ENCODE peak calls at places on chromosome 15, in four cellular contexts. T, K, G and U are unnamed samples.

GRCh38 chr15:69226028-69226355 is 65.6 kb downstream of the GLCE start:
- DNase-seq in T (no peak), K (no peak), G (no peak), U (no peak)

GRCh38 chr15:60155661-60156060 is 151.6 kb downstream of the FOXB1 start:
- DNase-seq in T (no peak), K (peak), G (no peak), U (peak)

GRCh38 chr15:90683876-90684275 is 33.3 kb upstream of the BLM start:
- DNase-seq in T (no peak), K (no peak), G (no peak), U (no peak)

GRCh38 chr15:84616235-84616634 is 15.4 kb downstream of the ZSCAN2 start:
- DNase-seq in T (no peak), K (no peak), G (no peak), U (no peak)

GRCh38 chr15:99955181-99955525 is 221.9 kb upstream of the LYSMD4 start:
- DNase-seq in T (no peak), K (no peak), G (no peak), U (no peak)

GRCh38 chr15:20645956-20646355 is 104.4 kb upstream of the GOLGA6L6 start:
- DNase-seq in T (no peak), K (no peak), G (no peak), U (no peak)

GRCh38 chr15:68203486-68203885 is 1.6 kb downstream of the CALML4 start:
- DNase-seq in T (no peak), K (no peak), G (no peak), U (no peak)

GRCh38 chr15:66730168-66731014 is 28.4 kb downstream of the SMAD6 start:
- DNase-seq in T (no peak), K (peak), G (no peak), U (peak)

GRCh38 chr15:32838338-32838737 is 120.5 kb downstream of the GREM1 start:
- DNase-seq in T (no peak), K (no peak), G (no peak), U (peak)

GRCh38 chr15:96225642-96226259 is 104.7 kb upstream of the NR2F2 start:
- DNase-seq in T (no peak), K (no peak), G (no peak), U (no peak)

GRCh38 chr15:86483936-86484335 is 404.3 kb downstream of the AGBL1 start:
- DNase-seq in T (no peak), K (no peak), G (no peak), U (no peak)

GRCh38 chr15:71813723-71814470 is 3.5 kb downstream of the NR2E3 start:
- DNase-seq in T (no peak), K (no peak), G (no peak), U (no peak)

GRCh38 chr15:62897634-62898033 is 144.9 kb upstream of the TPM1 start:
- DNase-seq in T (no peak), K (no peak), G (no peak), U (no peak)

GRCh38 chr15:31437686-31438085 is 111.1 kb downstream of the KLF13 start:
- DNase-seq in T (no peak), K (no peak), G (no peak), U (no peak)

GRCh38 chr15:63826513-63826912 is 7.2 kb downstream of the HERC1 start:
- DNase-seq in T (no peak), K (peak), G (no peak), U (peak)

GRCh38 chr15:38074029-38074428 is 139.6 kb downstream of the TMCO5A start:
- DNase-seq in T (no peak), K (no peak), G (no peak), U (peak)

GRCh38 chr15:100596792-100597191 is 5.2 kb downstream of the LINS1 start:
- DNase-seq in T (no peak), K (no peak), G (no peak), U (no peak)

GRCh38 chr15:98674336-98674735 is 26.0 kb downstream of the IGF1R start:
- DNase-seq in T (no peak), K (no peak), G (no peak), U (no peak)

GRCh38 chr15:69118089-69118488 is 42.3 kb upstream of the GLCE start:
- DNase-seq in T (no peak), K (no peak), G (no peak), U (no peak)

GRCh38 chr15:85024509-85025336 is 43.1 kb downstream of the PDE8A start:
- DNase-seq in T (no peak), K (peak), G (no peak), U (peak)

GRCh38 chr15:66039117-66039860 is 170.0 kb downstream of the RAB11A start:
- DNase-seq in T (peak), K (no peak), G (no peak), U (no peak)

GRCh38 chr15:41970456-41970855 is 1.9 kb downstream of the EHD4 start:
- DNase-seq in T (no peak), K (no peak), G (no peak), U (no peak)

GRCh38 chr15:64635486-64635815 is 139.9 kb downstream of the RBPMS2 start:
- DNase-seq in T (no peak), K (peak), G (peak), U (peak)

GRCh38 chr15:99568548-99569352 is 3.0 kb downstream of the MEF2A start:
- DNase-seq in T (no peak), K (peak), G (no peak), U (no peak)

GRCh38 chr15:35040339-35041255 is 44.5 kb downstream of the NANOGP8 start:
- DNase-seq in T (no peak), K (no peak), G (no peak), U (peak)

GRCh38 chr15:89141885-89142284 is 53.6 kb downstream of the ABHD2 start:
- DNase-seq in T (no peak), K (peak), G (no peak), U (no peak)

GRCh38 chr15:63349156-63349555 is 32.5 kb downstream of the CA12 start:
- DNase-seq in T (no peak), K (no peak), G (no peak), U (no peak)

GRCh38 chr15:24772256-24772655 is 96.7 kb downstream of the NPAP1 start:
- DNase-seq in T (peak), K (no peak), G (no peak), U (no peak)

GRCh38 chr15:65331811-65332210 is 27.3 kb downstream of the RNU5B-1 start:
- DNase-seq in T (no peak), K (no peak), G (no peak), U (no peak)

GRCh38 chr15:80695911-80696651 is 971 bp downstream of the ABHD17C start:
- DNase-seq in T (no peak), K (no peak), G (no peak), U (peak)

GRCh38 chr15:100893964-100894295 is 14.3 kb downstream of the ALDH1A3 start:
- DNase-seq in T (no peak), K (no peak), G (no peak), U (no peak)

GRCh38 chr15:79960502-79961217 is 10.3 kb downstream of the BCL2A1 start:
- DNase-seq in T (no peak), K (peak), G (no peak), U (peak)

GRCh38 chr15:89494941-89495637 is 1.3 kb downstream of the RHCG start:
- DNase-seq in T (peak), K (no peak), G (peak), U (no peak)

GRCh38 chr15:78506971-78507830 is at the start of gene HYKK:
- DNase-seq in T (peak), K (peak), G (peak), U (peak)
- H3K9ac ChIP-seq in T (peak), K (peak), G (peak), U (peak)

DNA sequence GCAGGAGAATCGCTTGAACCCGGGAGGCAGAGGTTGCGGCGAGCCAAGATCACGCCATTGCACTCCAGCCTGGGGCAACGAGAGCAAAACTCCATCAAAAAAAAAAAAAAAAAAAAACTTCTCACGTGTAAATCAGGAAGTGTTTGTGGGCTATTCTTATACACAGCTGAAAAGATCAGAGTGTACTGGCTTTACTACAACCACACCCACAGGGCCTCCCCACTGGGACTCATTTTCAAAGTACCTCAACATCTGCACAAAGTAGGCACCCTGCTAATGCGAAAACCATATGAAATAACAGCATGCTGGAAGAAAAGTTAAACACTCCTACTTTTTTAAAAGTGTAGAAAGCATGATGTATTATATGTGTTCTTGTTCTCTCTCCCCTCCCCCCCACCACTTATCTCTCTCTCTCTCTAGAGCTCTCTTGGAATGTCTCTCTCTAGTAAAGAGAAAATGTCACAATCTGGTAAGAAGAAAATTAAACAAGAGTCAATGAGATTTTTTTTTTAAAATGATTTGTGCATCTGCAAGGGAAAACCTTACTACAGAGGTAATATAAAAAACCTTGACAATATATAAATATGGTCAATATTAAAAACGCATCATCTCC is 11.1 kb downstream of the UACA start:
- DNase-seq in T (no peak), K (no peak), G (no peak), U (peak)
- H2BK120ac ChIP-seq in T (no peak), K (no peak), G (no peak), U (no peak)

DNA sequence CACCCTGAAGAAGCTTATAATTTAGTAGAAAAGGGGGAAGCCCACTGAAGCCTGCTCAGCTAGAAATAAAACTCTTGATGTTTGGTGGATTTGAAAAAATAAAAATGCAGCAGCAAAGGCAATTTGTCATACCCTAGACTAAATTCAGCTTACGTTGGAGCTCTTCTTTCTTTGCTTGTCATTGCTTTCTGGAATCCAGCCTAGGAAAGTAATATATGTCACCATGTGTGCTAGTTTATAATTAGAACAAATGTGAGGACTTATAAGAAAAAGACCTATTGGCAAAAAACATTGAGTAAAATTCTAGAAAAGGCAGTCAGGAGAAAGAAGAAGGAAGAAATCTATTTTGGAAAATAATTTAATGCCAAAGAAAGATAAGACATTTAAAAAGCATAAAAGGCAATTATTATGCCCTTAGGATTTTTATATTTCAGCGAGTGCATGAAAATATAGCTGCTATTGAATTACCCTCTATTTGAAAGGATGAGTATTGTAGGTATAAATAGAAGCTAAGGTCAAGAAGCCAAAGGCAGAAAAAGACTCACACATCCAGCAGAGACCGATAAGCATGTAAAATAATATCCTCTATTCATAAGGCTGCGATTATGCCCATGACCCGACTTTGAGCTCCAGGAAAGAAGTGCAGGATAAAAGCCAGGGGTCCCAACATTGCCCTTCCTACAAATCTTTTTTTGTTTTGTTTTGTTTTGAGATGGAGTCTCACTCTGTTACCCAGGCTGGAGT is 10.6 kb upstream of the BTBD1 start:
- DNase-seq in T (no peak), K (no peak), G (no peak), U (no peak)
- H3K4me2 ChIP-seq in T (no peak), K (no peak), G (no peak), U (no peak)

GRCh38 chr15:36827824-36828223 is 248.4 kb downstream of the CDIN1 start:
- DNase-seq in T (no peak), K (no peak), G (no peak), U (no peak)
- H3K9ac ChIP-seq in T (no peak), K (no peak), G (no peak), U (no peak)

GRCh38 chr15:58081891-58082290 is 16.4 kb upstream of the ALDH1A2 start:
- DNase-seq in T (no peak), K (no peak), G (no peak), U (no peak)
- H2BK120ac ChIP-seq in T (no peak), K (no peak), G (no peak), U (no peak)

DNA sequence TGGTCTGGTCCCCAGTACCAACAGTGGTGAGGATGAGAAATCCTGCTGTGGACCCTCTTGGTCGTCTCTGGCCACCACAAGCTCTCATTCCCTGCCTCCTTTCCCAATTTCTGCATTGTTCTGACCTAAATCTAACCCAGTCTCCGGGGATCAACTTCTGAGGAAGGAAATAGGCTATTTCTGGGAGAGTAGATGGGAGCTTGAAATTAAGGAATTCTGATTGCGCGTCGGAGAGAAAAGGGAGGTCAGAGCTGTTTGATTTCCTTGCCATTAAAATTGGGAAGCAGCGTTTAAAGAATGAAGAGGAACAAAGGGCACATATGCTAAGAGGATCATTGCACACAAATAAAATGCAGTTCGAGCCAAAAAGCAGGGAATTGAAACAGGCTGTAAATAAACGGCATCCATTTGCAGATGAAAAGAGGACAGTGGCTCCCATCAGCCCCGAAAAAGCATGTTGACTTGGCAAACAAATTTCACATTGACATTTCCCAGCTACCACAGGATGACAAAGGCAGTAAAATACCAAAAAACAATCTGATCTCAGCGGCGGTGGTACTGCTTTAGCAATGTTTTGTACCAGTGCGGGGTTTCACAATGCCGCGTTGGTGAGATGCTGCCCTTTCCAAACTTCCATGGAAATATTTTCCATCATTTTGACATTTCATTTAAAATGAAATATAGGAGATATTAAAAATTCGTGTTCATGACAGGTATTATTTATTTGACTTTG is 108.6 kb downstream of the SQOR start:
- DNase-seq in T (no peak), K (no peak), G (no peak), U (no peak)
- H3K4me2 ChIP-seq in T (no peak), K (no peak), G (no peak), U (no peak)

GRCh38 chr15:44300567-44300966 is 12.0 kb downstream of the GOLM2 start:
- DNase-seq in T (no peak), K (no peak), G (no peak), U (no peak)
- H3K9ac ChIP-seq in T (no peak), K (no peak), G (no peak), U (no peak)

GRCh38 chr15:74578496-74578994 is 37.1 kb upstream of the CLK3 start:
- DNase-seq in T (no peak), K (no peak), G (no peak), U (no peak)

GRCh38 chr15:74579001-74579400 is 36.6 kb upstream of the CLK3 start:
- DNase-seq in T (no peak), K (no peak), G (no peak), U (no peak)

GRCh38 chr15:74584204-74584603 is 31.4 kb upstream of the CLK3 start:
- DNase-seq in T (no peak), K (no peak), G (no peak), U (no peak)

GRCh38 chr15:74584779-74585178 is 30.9 kb upstream of the CLK3 start:
- DNase-seq in T (no peak), K (no peak), G (no peak), U (no peak)

DNA sequence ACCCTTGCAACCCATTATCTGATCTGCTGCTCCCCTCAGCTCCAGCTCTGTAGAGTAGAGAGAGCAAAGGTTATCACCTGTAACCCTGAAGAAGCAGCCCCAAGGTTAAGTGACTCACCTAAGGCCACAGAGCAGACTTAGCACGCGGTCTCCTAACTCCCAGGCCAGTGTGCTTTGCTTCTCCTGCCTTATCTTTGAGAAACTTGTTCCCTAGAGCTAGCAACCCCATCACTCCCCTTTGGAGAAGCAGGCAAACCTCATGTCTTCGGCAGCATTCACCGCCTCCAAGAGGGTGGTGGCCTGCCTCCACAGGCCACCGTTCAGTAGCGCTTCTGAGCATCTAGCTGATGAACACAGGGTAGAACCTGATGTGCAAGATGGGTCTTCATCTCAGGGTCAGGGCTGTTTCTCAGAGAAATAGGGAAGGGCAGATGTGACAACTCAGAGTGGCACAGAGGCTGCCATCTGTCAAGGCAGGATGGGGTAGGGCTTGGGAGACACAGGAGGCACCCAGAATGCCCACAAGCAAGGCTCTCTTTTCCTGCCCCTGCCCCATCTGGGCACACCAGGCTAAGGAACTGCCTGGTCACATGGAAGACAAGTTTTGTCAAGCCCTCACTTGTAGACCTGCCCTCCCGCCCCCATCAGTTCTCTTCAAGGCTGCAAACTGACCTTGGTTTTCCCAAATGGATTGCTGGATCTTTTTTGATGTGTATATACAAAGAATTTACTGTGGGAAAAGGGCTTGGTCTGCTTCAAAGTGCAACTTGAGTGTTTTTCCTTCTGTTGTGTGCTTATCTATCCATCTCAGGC is 34.9 kb upstream of the CLK3 start:
- DNase-seq in T (no peak), K (no peak), G (no peak), U (no peak)
- H2BK120ac ChIP-seq in T (no peak), K (no peak), G (no peak), U (no peak)

DNA sequence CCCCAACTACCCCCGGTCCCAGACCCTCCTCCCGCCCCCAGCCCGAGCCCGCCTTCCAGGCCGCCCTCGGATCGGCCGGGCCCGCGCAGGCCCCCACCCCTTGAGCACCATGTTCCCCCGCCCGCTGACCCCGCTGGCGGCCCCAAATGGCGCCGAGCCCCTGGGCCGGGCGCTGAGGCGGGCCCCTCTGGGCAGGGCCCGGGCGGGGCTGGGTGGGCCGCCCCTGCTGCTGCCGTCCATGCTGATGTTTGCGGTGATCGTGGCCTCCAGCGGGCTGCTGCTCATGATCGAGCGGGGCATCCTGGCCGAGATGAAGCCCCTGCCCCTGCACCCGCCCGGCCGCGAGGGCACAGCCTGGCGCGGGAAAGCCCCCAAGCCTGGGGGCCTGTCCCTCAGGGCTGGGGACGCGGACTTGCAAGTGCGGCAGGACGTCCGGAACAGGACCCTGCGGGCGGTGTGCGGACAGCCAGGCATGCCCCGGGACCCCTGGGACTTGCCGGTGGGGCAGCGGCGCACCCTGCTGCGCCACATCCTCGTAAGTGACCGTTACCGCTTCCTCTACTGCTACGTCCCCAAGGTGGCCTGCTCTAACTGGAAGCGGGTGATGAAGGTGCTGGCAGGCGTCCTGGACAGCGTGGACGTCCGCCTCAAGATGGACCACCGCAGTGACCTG is 457 bp downstream of the CHST14 start:
- DNase-seq in T (peak), K (peak), G (peak), U (peak)
- H3K4me2 ChIP-seq in T (peak), K (peak), G (peak), U (peak)